ENCODE peak calls at places on chromosome 3, in nine cellular contexts. T is astrocyte of the spinal cord, X is left ventricle myocardium inferior, O is lower lobe of right lung, U is heart right ventricle, R is GM12865, E is cardiac muscle cell, H is fibroblast of villous mesenchyme, J is suprapubic skin. V is an unnamed sample.

GRCh38 chr3:54139630-54140029 is 17.3 kb downstream of the CACNA2D3 start:
- DNase-seq in O (no peak), T (no peak), H (no peak), U (no peak), J (no peak), R (no peak), X (no peak), E (no peak), V (no peak)

GRCh38 chr3:77466562-77466961 is 426.7 kb downstream of the ROBO2 start:
- DNase-seq in H (no peak), J (no peak), E (no peak), U (no peak), T (no peak), X (no peak), R (no peak), O (no peak), V (no peak)

GRCh38 chr3:119627461-119627860 is 29.8 kb downstream of the PLA1A start:
- DNase-seq in T (no peak), J (no peak), R (peak), U (no peak), H (no peak), E (no peak), X (peak), O (peak), V (no peak)

GRCh38 chr3:58658508-58658907 is 8.1 kb downstream of the FAM3D start:
- DNase-seq in J (peak), T (no peak), O (no peak), X (no peak), H (no peak), U (no peak), R (no peak), E (no peak), V (no peak)

GRCh38 chr3:139518926-139519842 is 20.4 kb downstream of the RBP1 start:
- DNase-seq in X (no peak), O (no peak), U (no peak), R (no peak), E (no peak), J (peak), T (no peak), H (no peak), V (no peak)

GRCh38 chr3:5613580-5613979 is 426.1 kb downstream of the EDEM1 start:
- DNase-seq in H (no peak), J (no peak), X (no peak), E (no peak), T (no peak), O (no peak), U (no peak), R (no peak), V (no peak)

GRCh38 chr3:185677146-185677829 is 91.2 kb downstream of the SENP2 start:
- DNase-seq in O (no peak), H (peak), T (peak), R (peak), U (no peak), X (no peak), E (peak), J (no peak), V (peak)

GRCh38 chr3:66372681-66373350 is 128.0 kb downstream of the LRIG1 start:
- DNase-seq in X (peak), U (peak), H (no peak), O (no peak), J (no peak), R (no peak), T (no peak), E (peak), V (no peak)

GRCh38 chr3:183298708-183299153 is 45.7 kb downstream of the B3GNT5 start:
- DNase-seq in H (peak), O (peak), T (peak), J (peak), X (peak), E (no peak), U (peak), R (no peak), V (peak)

GRCh38 chr3:145518639-145519038 is 642.3 kb downstream of the PLOD2 start:
- DNase-seq in X (no peak), H (no peak), T (no peak), E (no peak), U (no peak), J (no peak), R (no peak), O (no peak), V (no peak)

GRCh38 chr3:66428733-66429132 is 72.1 kb downstream of the LRIG1 start:
- DNase-seq in T (peak), O (no peak), U (peak), E (no peak), R (peak), X (peak), J (peak), H (peak), V (peak)

GRCh38 chr3:137325170-137325569 is 367.4 kb downstream of the IL20RB start:
- DNase-seq in E (no peak), U (no peak), R (peak), X (no peak), O (no peak), H (no peak), T (no peak), J (no peak), V (no peak)

GRCh38 chr3:137332296-137332695 is 374.5 kb downstream of the IL20RB start:
- DNase-seq in J (no peak), T (no peak), X (no peak), R (peak), H (no peak), O (no peak), E (no peak), U (no peak), V (no peak)

GRCh38 chr3:137325934-137326333 is 368.2 kb downstream of the IL20RB start:
- DNase-seq in O (no peak), X (no peak), J (no peak), R (no peak), E (peak), T (no peak), U (no peak), H (no peak), V (no peak)

DNA sequence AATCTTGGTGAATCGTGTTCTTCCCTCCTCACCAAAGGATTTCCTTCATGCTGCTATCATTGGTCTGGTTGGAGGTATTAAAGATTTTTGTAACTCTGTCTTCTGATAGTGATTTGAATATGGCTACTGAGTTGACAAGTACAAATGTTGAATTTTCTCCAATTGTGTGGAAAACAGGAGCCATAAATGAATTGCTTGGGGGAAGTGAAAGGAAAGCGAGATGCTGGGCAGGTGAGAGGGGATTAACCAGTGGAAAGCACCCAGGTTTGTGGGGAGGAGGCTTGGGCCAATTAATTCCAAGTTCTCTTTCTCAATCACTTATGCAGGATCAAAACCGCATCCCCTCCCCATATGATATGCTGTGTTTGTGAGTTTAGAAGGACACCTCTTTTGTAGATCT is 372.5 kb downstream of the IL20RB start:
- DNase-seq in J (no peak), X (no peak), U (no peak), H (no peak), E (no peak), R (peak), T (no peak), O (no peak), V (no peak)
- H3K4me3 ChIP-seq in J (no peak), X (no peak), U (no peak), H (no peak), E (no peak), R (peak), T (no peak), O (no peak), V (no peak)

GRCh38 chr3:85342915-85343314 is 384.1 kb downstream of the CADM2 start:
- DNase-seq in U (no peak), T (no peak), E (peak), J (no peak), R (peak), O (no peak), H (no peak), X (no peak), V (no peak)
- TF ChIP-seq CTCF in U (no peak), T (peak), E (no peak), J (no peak), R (peak), O (peak), H (no peak), X (no peak), V (no peak)

GRCh38 chr3:187243933-187244564 is 46.8 kb downstream of the RTP1 start:
- DNase-seq in H (peak), R (no peak), T (no peak), U (no peak), J (no peak), E (no peak), O (no peak), X (no peak), V (peak)
- H3K4me3 ChIP-seq in H (no peak), R (no peak), T (no peak), U (no peak), J (no peak), E (no peak), O (no peak), X (no peak), V (no peak)

DNA sequence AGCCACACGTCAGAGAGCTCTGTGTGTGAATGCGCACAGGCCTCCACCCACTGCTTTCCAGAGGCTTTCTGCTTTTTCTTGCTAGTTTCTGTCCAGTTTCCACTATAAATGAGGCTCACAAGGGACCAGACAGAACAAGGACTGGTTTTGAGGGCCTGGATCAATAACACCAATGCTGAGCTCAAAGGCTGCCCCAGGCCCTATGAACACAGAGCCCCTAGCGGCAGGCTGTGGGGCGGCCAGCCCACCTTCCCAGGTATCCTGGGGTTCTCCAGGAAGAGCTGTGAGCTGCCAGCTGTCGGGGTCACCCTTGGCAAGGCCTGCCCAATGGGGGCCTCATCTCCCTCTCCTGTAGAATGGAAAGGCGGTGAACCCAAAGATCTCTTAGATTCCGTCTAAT is 2.2 kb upstream of the ITIH3 start:
- DNase-seq in E (peak), H (no peak), X (no peak), U (no peak), R (no peak), T (no peak), J (no peak), O (no peak), V (no peak)
- TF ChIP-seq CTCF in E (peak), H (no peak), X (no peak), U (no peak), R (peak), T (peak), J (no peak), O (no peak), V (no peak)

GRCh38 chr3:39405687-39406367 is 693 bp upstream of the RPSA start:
- DNase-seq in U (no peak), O (no peak), X (no peak), H (no peak), J (no peak), T (no peak), E (no peak), R (no peak), V (no peak)
- H3K4me3 ChIP-seq in U (peak), O (peak), X (peak), H (peak), J (peak), T (peak), E (peak), R (peak), V (peak)

GRCh38 chr3:20669675-20670074 is 483.7 kb upstream of the SGO1 start:
- DNase-seq in J (no peak), X (no peak), T (no peak), H (no peak), O (no peak), E (no peak), U (no peak), R (no peak), V (no peak)

GRCh38 chr3:20666091-20666490 is 480.1 kb upstream of the SGO1 start:
- DNase-seq in U (no peak), R (no peak), H (no peak), J (no peak), O (no peak), X (no peak), T (no peak), E (no peak), V (no peak)

GRCh38 chr3:20669184-20669583 is 483.2 kb upstream of the SGO1 start:
- DNase-seq in R (no peak), X (peak), U (peak), O (no peak), T (no peak), J (no peak), H (no peak), E (peak), V (peak)

GRCh38 chr3:20673866-20674265 is 487.9 kb upstream of the SGO1 start:
- DNase-seq in T (no peak), R (no peak), U (no peak), O (no peak), H (no peak), X (no peak), E (no peak), J (no peak), V (no peak)

GRCh38 chr3:20668411-20668810 is 482.4 kb upstream of the SGO1 start:
- DNase-seq in J (no peak), O (no peak), X (no peak), U (no peak), R (no peak), E (peak), T (no peak), H (peak), V (no peak)
- TF ChIP-seq CTCF in J (no peak), O (no peak), X (peak), U (no peak), R (no peak), E (no peak), T (no peak), H (peak), V (peak)

DNA sequence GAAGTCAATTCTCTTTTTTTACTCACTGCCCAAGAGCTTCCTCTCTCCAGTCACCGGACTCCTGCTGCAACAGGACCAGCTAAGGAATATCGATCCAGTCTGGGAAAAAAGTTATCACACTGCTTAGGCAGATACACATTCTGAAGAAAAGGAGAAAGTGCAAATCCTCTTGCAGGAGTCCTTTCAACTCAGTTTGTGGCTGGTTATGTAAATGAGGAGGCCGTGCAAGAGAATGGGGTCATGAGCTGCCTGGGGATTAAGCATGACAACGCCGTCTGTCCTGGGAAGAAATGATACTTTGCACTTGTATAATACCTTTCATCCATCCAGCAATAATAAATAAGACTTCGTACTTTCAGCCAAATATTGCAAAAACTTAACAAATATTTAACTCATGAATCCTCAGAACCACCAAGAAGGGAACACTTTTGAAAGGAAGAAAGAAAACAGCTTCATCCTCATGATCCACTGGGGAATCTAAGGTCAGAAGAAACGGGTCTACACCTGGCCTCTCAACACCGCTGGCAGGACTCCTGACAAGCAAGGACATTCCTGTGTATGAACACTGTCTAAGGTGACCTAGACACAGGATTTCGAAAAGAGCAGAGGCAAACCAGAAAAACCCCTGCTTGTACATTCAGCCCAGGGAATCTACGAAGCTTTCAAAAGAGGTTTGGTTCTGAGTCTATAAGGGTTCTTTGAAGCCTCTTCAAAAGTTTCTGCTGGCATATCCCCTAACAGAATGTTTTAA is 13.1 kb upstream of the WWTR1 start:
- DNase-seq in T (no peak), E (no peak), O (no peak), J (no peak), X (no peak), R (peak), U (no peak), H (no peak), V (peak)
- H3K4me3 ChIP-seq in T (no peak), E (no peak), O (no peak), J (no peak), X (no peak), R (no peak), U (no peak), H (no peak), V (no peak)

DNA sequence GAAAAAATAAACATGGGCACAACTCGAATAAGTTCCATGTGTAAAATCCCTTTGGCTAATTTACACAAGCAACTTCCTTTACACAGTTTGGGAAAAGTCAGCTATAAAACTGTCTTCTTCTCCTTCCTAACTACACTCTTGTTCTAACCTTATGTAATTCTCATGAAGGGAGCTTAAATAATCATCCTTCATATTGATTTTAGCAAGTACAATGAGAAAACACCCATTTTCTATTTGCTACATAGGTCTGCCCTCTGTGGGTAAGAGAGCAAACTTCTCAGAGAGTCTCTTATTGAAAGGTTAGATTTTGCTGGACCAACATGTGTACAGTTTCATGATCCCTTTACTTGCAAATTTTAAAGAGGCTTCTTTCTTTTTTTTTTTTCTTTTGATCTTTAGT is 398.5 kb downstream of the ROBO1 start:
- DNase-seq in E (peak), T (peak), X (no peak), U (no peak), R (no peak), O (no peak), J (no peak), H (peak), V (peak)
- TF ChIP-seq CTCF in E (peak), T (peak), X (no peak), U (no peak), R (no peak), O (no peak), J (no peak), H (peak), V (peak)

GRCh38 chr3:38102073-38102844 is 34.7 kb downstream of the ACAA1 start:
- DNase-seq in X (no peak), J (no peak), O (no peak), T (no peak), H (no peak), R (no peak), E (peak), U (no peak), V (no peak)
- H3K4me3 ChIP-seq in X (no peak), J (no peak), O (no peak), T (no peak), H (no peak), R (no peak), E (no peak), U (no peak), V (no peak)

GRCh38 chr3:170059447-170059846 is 21.7 kb downstream of the GPR160 start:
- DNase-seq in J (no peak), T (no peak), X (no peak), U (no peak), R (no peak), E (no peak), H (no peak), O (no peak), V (no peak)
- TF ChIP-seq CTCF in J (no peak), T (no peak), X (no peak), U (no peak), R (no peak), E (no peak), H (no peak), O (no peak), V (no peak)